ENCODE peak calls at places on chromosomes 1 and 21, in ten cellular contexts. C, B, Y, K, M, H, O, E, W and X are unnamed samples. For H3K4me1, the result is how much of the 10 kb centered on the place peaks cover.

GRCh38 chr21:33219961-33220360 is 9.8 kb upstream of the IFNAR2 start:
- DNase-seq in M (no peak), E (no peak), B (no peak), C (no peak), W (no peak), K (no peak), O (no peak), Y (no peak), H (no peak), X (no peak)

GRCh38 chr1:234605983-234606730 is 3.8 kb downstream of the IRF2BP2 start:
- DNase-seq in O (peak), E (no peak), Y (no peak), K (peak), M (peak), B (no peak), W (peak), H (peak), C (no peak), X (peak)

GRCh38 chr1:33007190-33008050 is 29.3 kb downstream of the AK2 start:
- DNase-seq in E (peak), K (peak), B (peak), M (peak), W (peak), Y (no peak), O (no peak), C (no peak), H (peak), X (peak)

GRCh38 chr21:37560385-37560784 is 193.8 kb downstream of the DYRK1A start:
- DNase-seq in B (no peak), C (no peak), O (no peak), H (no peak), K (no peak), W (no peak), E (no peak), M (no peak), Y (no peak), X (no peak)

GRCh38 chr1:160907976-160908375 is 23.0 kb upstream of the ITLN1 start:
- DNase-seq in W (no peak), O (no peak), Y (no peak), B (no peak), M (no peak), E (no peak), H (peak), C (no peak), K (peak), X (no peak)

GRCh38 chr1:45304311-45305081 is 22.2 kb upstream of the HPDL start:
- DNase-seq in M (peak), Y (peak), W (peak), H (no peak), B (peak), K (peak), O (no peak), C (no peak), E (no peak), X (no peak)

GRCh38 chr1:75672108-75672507 is 52.4 kb upstream of the ACADM start:
- DNase-seq in W (no peak), C (no peak), M (no peak), H (no peak), E (no peak), O (no peak), K (no peak), B (no peak), Y (no peak), X (no peak)

GRCh38 chr1:196858811-196859210 is 29.0 kb upstream of the CFHR4 start:
- DNase-seq in C (no peak), Y (no peak), B (no peak), K (no peak), W (no peak), M (no peak), O (no peak), H (no peak), E (no peak), X (no peak)

GRCh38 chr1:115507256-115507589 is 134.5 kb upstream of the VANGL1 start:
- DNase-seq in C (peak), W (peak), E (no peak), M (peak), O (no peak), B (no peak), H (no peak), K (peak), Y (no peak), X (peak)

GRCh38 chr1:182263706-182264105 is 127.9 kb downstream of the GLUL start:
- DNase-seq in H (no peak), C (no peak), Y (no peak), O (no peak), W (no peak), M (no peak), B (no peak), E (no peak), K (no peak), X (no peak)

GRCh38 chr1:223328566-223328965 is 35.4 kb downstream of the SUSD4 start:
- DNase-seq in M (no peak), K (no peak), C (no peak), H (no peak), E (no peak), B (no peak), W (no peak), Y (no peak), O (no peak), X (no peak)

GRCh38 chr1:101460709-101461108 is 223.9 kb downstream of the S1PR1 start:
- DNase-seq in C (no peak), W (no peak), Y (no peak), O (no peak), K (no peak), H (peak), B (no peak), M (no peak), E (no peak), X (no peak)

GRCh38 chr1:7404046-7404742 is 366.9 kb upstream of the VAMP3 start:
- DNase-seq in W (no peak), O (no peak), M (no peak), C (peak), E (no peak), B (no peak), K (no peak), H (no peak), Y (no peak), X (no peak)

GRCh38 chr1:42552636-42553035 is 89.5 kb downstream of the CCDC30 start:
- DNase-seq in K (no peak), B (no peak), Y (no peak), H (no peak), O (no peak), M (no peak), W (no peak), C (peak), E (no peak), X (no peak)

GRCh38 chr1:203268901-203269653 is 36.2 kb upstream of the BTG2 start:
- DNase-seq in C (peak), O (no peak), E (no peak), W (peak), M (peak), K (peak), Y (no peak), H (peak), B (peak), X (peak)

GRCh38 chr21:25508364-25508763 is 98.9 kb downstream of the MRPL39 start:
- DNase-seq in E (no peak), M (no peak), C (no peak), W (peak), K (peak), Y (no peak), B (no peak), H (no peak), O (no peak), X (no peak)

GRCh38 chr1:100219879-100220278 is 29.8 kb downstream of the DBT start:
- DNase-seq in B (no peak), W (no peak), M (no peak), E (no peak), C (no peak), O (no peak), H (no peak), Y (no peak), K (no peak), X (no peak)

GRCh38 chr1:58363639-58364038 is 182.9 kb downstream of the OMA1 start:
- DNase-seq in W (no peak), B (no peak), H (no peak), E (no peak), C (no peak), K (no peak), Y (no peak), M (no peak), O (no peak), X (no peak)

GRCh38 chr1:184150776-184151531 is 99.4 kb downstream of the TSEN15 start:
- DNase-seq in C (no peak), B (no peak), E (no peak), O (no peak), K (peak), Y (no peak), M (no peak), W (peak), H (no peak), X (no peak)

GRCh38 chr21:45747802-45748445 is 104.4 kb downstream of the PCBP3 start:
- DNase-seq in W (peak), B (no peak), H (peak), Y (no peak), M (peak), E (no peak), O (no peak), C (no peak), K (peak), X (peak)

GRCh38 chr1:116569776-116570357 is 959 bp downstream of the CD58 start:
- DNase-seq in H (no peak), B (peak), E (peak), O (peak), C (no peak), W (no peak), Y (peak), K (peak), M (peak), X (no peak)

GRCh38 chr1:63042278-63042677 is 258.3 kb downstream of the ATG4C start:
- DNase-seq in H (no peak), M (peak), C (no peak), Y (no peak), O (no peak), W (no peak), E (no peak), K (no peak), B (no peak), X (no peak)

GRCh38 chr1:10668241-10668761 is 128.1 kb downstream of the CASZ1 start:
- DNase-seq in E (no peak), O (no peak), C (no peak), K (no peak), H (no peak), B (peak), M (no peak), W (no peak), Y (no peak), X (no peak)

GRCh38 chr1:117260761-117261462 is 50.2 kb upstream of the VTCN1 start:
- DNase-seq in B (no peak), M (no peak), E (no peak), H (no peak), C (no peak), Y (no peak), K (no peak), O (no peak), W (no peak), X (no peak)

GRCh38 chr1:153384996-153385580 is 5.8 kb downstream of the S100A8 start:
- DNase-seq in H (peak), K (no peak), W (no peak), E (no peak), Y (no peak), O (no peak), B (no peak), M (no peak), C (peak), X (no peak)

GRCh38 chr1:240027059-240027462 is 64.6 kb upstream of the FMN2 start:
- DNase-seq in E (no peak), H (peak), O (no peak), Y (peak), K (peak), C (no peak), W (peak), B (no peak), M (peak), X (peak)

DNA sequence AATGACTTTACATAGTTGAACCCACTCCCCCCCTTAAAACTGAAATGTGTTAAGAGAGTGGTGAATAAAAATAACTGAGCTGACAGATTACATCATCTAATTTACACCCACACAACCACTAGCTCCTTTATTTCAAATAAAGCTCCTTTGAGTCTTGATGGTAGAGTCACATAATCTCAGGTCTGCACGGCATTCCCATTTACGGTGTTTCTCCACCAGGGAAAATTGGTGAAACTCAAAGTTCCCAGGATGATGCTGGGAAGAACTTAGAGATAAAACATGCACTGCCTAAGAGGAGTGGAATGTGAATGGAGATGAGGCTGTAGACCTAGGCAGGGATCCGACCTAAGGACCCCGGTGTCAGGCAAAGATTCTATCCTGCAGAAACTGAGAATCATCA is 727.8 kb upstream of the ADAMTS5 start:
- DNase-seq in W (no peak), H (peak), C (no peak), M (no peak), E (no peak), B (no peak), K (peak), Y (no peak), O (no peak), X (no peak)
- TF ChIP-seq CTCF in W (no peak), H (peak), C (no peak), M (no peak), E (no peak), B (no peak), K (no peak), Y (no peak), O (no peak), X (no peak)

DNA sequence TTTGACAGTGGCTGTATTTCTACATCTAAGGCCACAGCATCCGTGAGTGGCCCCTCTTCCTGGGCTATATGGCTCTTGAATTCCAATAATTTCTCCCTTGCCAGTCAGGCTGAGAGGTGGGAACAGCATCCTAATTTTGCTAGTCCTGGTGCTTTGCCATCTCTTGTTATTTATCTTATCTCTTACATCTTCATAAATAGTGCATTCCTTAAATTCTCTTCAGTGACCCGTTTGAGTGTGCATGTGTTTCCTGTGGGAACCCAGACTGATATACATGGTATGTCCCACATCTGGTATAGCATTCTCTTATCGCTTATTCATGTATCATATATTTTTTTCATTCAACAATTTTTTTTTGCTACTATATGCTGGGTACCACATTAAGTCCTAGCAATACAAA is 9.9 kb downstream of the S100A11 start:
- DNase-seq in W (peak), M (no peak), E (no peak), B (no peak), O (no peak), Y (no peak), K (peak), C (no peak), H (no peak), X (no peak)
- H3K4me1 ChIP-seq in W (under half), M (under half), E (under half), B (under half), O (under half), Y (under half), K (under half), C (under half), H (half or more), X (under half)

GRCh38 chr1:150516616-150517015 is 1.1 kb downstream of the FALEC start:
- DNase-seq in W (no peak), H (no peak), E (no peak), Y (no peak), O (no peak), C (no peak), K (peak), M (no peak), B (no peak), X (no peak)
- TF ChIP-seq CTCF in W (no peak), H (no peak), E (no peak), Y (no peak), O (no peak), C (no peak), K (no peak), M (peak), B (no peak), X (no peak)

GRCh38 chr1:211352985-211353515 is 26.4 kb downstream of the TRAF5 start:
- DNase-seq in M (no peak), C (no peak), B (peak), Y (peak), K (no peak), W (no peak), H (peak), O (peak), E (peak), X (peak)
- H3K4me1 ChIP-seq in M (under half), C (under half), B (under half), Y (under half), K (under half), W (under half), H (under half), O (under half), E (under half), X (under half)

GRCh38 chr1:83588140-83588539 is 410.8 kb downstream of the TTLL7 start:
- DNase-seq in E (no peak), M (no peak), H (no peak), W (no peak), O (no peak), B (no peak), K (no peak), C (no peak), Y (no peak), X (no peak)

GRCh38 chr1:83581747-83582146 is 417.2 kb downstream of the TTLL7 start:
- DNase-seq in C (no peak), M (no peak), O (no peak), H (no peak), B (no peak), Y (no peak), K (no peak), W (no peak), E (no peak), X (no peak)

DNA sequence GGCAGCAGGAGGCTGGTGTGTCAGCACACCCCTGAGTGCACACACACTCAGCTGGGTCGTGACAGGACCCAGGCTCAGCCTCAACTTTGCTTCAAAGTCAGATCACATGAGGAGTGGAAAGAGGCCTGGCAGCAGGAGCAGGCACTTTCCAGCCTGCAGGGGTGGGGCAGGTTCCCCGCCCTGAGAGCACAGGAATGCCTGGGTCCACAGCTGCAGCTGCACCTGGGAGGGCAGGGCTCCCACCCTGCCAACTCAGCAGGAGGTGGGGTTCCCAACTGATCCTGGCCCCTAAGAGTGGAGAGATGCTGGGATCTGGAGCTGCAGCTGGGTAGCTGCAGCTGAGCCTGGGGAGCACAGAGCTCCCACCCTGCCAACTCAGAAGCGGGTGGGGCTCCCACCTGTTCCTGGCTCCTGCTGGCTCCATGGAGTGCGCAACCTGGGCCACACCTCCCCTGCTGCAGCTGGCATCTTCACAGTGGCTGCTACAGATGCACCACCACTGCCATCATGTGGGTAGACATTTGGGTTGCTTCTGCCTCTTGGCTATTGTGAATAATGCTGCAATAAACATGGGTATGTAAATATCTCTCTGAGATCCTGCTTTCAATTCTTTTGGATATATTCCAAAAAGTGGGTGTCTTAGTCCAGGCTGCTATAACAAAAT is 415.4 kb downstream of the TTLL7 start:
- DNase-seq in C (peak), M (peak), E (no peak), K (no peak), O (no peak), Y (peak), B (no peak), H (no peak), W (no peak), X (peak)
- TF ChIP-seq CTCF in C (peak), M (peak), E (no peak), K (no peak), O (no peak), Y (no peak), B (no peak), H (peak), W (no peak), X (peak)

DNA sequence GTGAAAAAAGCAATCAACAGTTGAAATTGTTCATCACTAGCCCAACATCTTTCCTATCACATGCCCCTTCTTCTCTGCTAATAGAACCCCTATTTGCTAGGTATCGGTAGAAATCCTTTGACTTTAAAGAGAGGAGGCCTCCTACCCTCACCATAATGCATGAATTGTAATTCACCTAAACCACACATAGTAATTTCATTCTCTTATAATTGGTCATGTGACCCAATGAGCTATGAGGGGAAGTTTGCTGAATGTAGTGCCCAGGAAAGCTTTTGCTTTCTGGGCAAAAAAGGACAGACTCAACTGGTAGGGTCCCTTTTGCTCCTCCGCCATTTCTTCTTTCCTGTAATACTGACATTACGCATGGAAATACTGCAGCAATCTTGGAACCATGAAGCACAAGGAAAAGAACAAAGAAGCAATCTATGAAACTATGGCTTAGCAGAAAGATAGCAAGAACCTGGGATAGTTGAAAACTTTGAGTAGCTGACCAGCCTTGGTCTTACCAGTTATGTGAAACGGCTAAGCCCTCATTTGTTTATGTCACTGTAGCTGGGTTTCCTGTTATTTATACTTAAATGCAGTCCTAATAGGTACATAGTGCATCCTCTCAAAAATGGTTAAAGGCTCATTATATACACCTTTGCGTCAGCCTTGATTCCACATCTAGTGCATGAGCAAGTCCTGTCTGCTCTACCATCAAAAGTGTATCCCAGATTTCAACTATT is 10.2 kb upstream of the CHI3L2 start:
- DNase-seq in B (no peak), K (no peak), O (no peak), H (no peak), Y (no peak), M (no peak), E (no peak), C (no peak), W (no peak), X (no peak)
- H3K4me1 ChIP-seq in B (under half), K (under half), O (half or more), H (under half), Y (under half), M (under half), E (under half), C (under half), W (under half), X (under half)

DNA sequence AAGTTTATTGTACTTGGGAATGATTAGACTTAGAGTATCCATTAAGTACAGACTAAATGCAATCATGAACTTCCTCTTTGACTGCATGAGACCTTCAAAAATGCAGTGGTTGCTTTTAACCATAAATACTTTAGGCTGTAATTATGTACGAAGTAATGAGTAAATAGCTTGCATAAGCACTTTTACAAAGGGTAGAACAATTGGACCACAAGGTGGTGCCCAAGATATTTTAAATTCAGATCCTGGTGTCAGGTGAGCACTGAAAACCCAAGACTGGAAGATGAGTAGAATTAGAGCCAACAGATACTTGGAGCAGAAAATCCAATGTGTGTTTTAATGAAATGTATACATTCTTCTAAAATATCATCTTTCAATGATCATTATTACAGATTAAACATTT is 43.4 kb upstream of the RHOU start:
- DNase-seq in W (peak), M (peak), B (no peak), O (no peak), H (peak), E (no peak), C (no peak), K (peak), Y (no peak), X (peak)
- TF ChIP-seq CTCF in W (peak), M (peak), B (peak), O (peak), H (peak), E (no peak), C (peak), K (peak), Y (no peak), X (peak)